ENCODE peak calls at places on chromosomes 4 and X, in five cellular contexts. X is transverse colon, K is right lobe of liver, A is Peyer's patch, Q is uterus. G is an unnamed sample.

GRCh38 chrX:106751407-106751806 is 24.9 kb downstream of the RNF128 start:
- DNase-seq in K (no peak), X (no peak), Q (no peak), A (no peak), G (no peak)

GRCh38 chrX:101417981-101418841 is 10.2 kb downstream of the HNRNPH2 start:
- DNase-seq in K (peak), X (peak), A (peak), Q (peak), G (peak)

GRCh38 chrX:39721570-39722279 is 376.0 kb downstream of the BCOR start:
- DNase-seq in A (no peak), K (no peak), X (no peak), Q (no peak), G (peak)

GRCh38 chr4:98485816-98486355 is 172.5 kb downstream of the TSPAN5 start:
- DNase-seq in K (no peak), A (no peak), Q (no peak), X (no peak), G (no peak)

GRCh38 chr4:89482248-89482647 is 174.6 kb upstream of the GPRIN3 start:
- DNase-seq in A (no peak), Q (no peak), X (no peak), K (no peak), G (no peak)

GRCh38 chr4:106614446-106614845 is 245.9 kb upstream of the GIMD1 start:
- DNase-seq in K (no peak), X (no peak), A (no peak), Q (no peak), G (no peak)

GRCh38 chrX:109350621-109351020 is 131.3 kb downstream of the GUCY2F start:
- DNase-seq in X (no peak), A (no peak), K (no peak), Q (no peak), G (no peak)

GRCh38 chr4:113444386-113444785 is 317.2 kb downstream of the CAMK2D start:
- DNase-seq in K (no peak), X (no peak), Q (no peak), A (no peak), G (no peak)

GRCh38 chr4:18578307-18578706 is 556.8 kb upstream of the LCORL start:
- DNase-seq in Q (no peak), X (no peak), A (no peak), K (no peak), G (no peak)

GRCh38 chrX:110578270-110578669 is 217.3 kb downstream of the CHRDL1 start:
- DNase-seq in K (no peak), Q (no peak), A (no peak), X (no peak), G (no peak)

GRCh38 chrX:17613979-17614572 is 123.2 kb upstream of the SCML1 start:
- DNase-seq in K (no peak), X (no peak), A (no peak), Q (no peak), G (no peak)

GRCh38 chrX:43448688-43449087 is 207.4 kb upstream of the MAOA start:
- DNase-seq in X (no peak), K (no peak), Q (no peak), A (no peak), G (no peak)

GRCh38 chr4:81605278-81605677 is 133.6 kb upstream of the RASGEF1B start:
- DNase-seq in X (no peak), Q (no peak), A (no peak), K (no peak), G (no peak)

GRCh38 chr4:170589597-170590191 is 499.9 kb upstream of the AADAT start:
- DNase-seq in K (no peak), A (no peak), Q (no peak), X (no peak), G (no peak)

GRCh38 chr4:3046149-3046548 is 28.2 kb downstream of the HTT-AS start:
- DNase-seq in Q (no peak), X (no peak), A (no peak), K (no peak), G (no peak)

GRCh38 chr4:94413085-94413685 is 38.6 kb upstream of the PDLIM5 start:
- DNase-seq in A (no peak), K (no peak), Q (no peak), X (no peak), G (no peak)

GRCh38 chrX:153848325-153848724 is 18.0 kb upstream of the PDZD4 start:
- DNase-seq in K (no peak), Q (no peak), X (no peak), A (no peak), G (no peak)

GRCh38 chr4:151331276-151332042 is 6.1 kb upstream of the SH3D19 start:
- DNase-seq in K (no peak), Q (no peak), X (no peak), A (no peak), G (no peak)

GRCh38 chr4:80420638-80421037 is 85.1 kb downstream of the CFAP299 start:
- DNase-seq in K (no peak), A (no peak), Q (no peak), X (no peak), G (no peak)

GRCh38 chr4:78079701-78080430 is 22.7 kb downstream of the FRAS1 start:
- DNase-seq in A (no peak), Q (no peak), K (no peak), X (no peak), G (no peak)

GRCh38 chr4:70759627-70760026 is 37.9 kb downstream of the RUFY3 start:
- DNase-seq in A (no peak), K (no peak), X (no peak), Q (no peak), G (no peak)

DNA sequence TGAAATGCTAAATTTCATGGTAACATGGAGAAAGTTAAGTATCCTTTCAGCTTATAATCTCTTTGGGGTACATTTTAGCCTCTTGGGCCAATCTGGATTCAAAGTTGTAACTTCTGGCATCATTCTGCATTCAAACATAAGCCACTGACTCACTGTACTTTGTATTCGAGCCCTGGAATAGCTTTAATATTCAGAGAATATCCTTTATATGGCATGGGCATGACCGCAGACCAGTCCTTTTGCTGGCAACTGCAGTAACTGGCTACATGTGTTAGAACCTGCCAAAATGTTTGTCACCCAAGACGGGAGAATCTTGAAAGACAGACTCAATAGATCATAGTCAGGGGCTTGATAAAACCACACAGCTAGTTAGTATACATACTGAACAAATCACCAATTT is 3.3 kb downstream of the GASK1B start:
- DNase-seq in A (no peak), K (no peak), Q (no peak), X (no peak), G (no peak)
- H3K4me3 ChIP-seq in A (peak), K (peak), Q (peak), X (no peak), G (peak)

DNA sequence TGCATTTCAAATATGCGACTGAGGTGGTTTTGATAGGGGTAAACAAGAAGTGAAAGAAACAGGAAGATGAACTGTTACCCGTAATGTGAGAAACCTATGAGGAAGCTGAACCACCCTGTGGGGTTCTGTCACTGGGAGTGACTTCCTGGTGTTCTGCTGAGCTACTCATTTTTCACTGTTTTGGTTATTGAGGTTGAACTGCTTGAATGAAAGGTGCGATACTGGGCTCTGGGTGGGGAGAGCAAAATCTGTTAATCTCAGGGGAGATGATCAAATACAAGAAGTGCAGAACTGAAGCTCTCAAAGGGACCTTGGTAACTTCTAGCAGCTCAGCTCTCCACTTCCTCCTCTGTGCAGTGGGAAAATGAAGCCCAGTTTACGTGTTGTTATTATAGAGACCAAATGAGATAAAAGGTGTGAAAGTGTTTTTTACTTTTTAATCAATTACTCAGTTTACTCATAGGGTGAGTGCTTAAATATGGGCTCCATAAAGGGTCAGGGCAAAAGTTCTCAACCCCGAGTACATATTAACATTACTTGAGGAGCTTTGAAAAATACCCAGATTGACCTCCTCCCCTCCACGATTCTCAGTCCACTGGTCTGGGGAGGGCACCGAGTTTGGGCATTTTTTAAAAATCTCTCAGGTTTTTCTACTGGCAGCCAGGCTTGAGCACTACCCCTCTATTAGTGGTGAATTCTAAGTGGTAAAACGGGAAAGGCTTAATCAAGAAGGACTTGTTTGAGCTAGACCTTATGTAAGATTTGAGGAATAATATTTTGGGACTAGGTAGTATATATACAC is 66.7 kb downstream of the COQ2 start:
- DNase-seq in Q (no peak), K (no peak), A (no peak), X (peak), G (no peak)
- TF ChIP-seq POLR2A in Q (no peak), K (no peak), A (no peak), X (no peak), G (no peak)

GRCh38 chr4:163662761-163663160 is 168.3 kb downstream of the TMA16 start:
- DNase-seq in A (no peak), K (no peak), Q (no peak), X (no peak), G (no peak)
- H3K4me3 ChIP-seq in A (no peak), K (no peak), Q (no peak), X (no peak), G (no peak)

GRCh38 chrX:23667239-23668177 is at the start of gene PRDX4:
- DNase-seq in K (peak), A (peak), Q (peak), X (peak), G (peak)
- TF ChIP-seq POLR2A in K (peak), A (peak), Q (peak), X (peak), G (peak)

GRCh38 chr4:33031328-33031727 is 2311.2 kb downstream of the PCDH7 start:
- DNase-seq in A (no peak), Q (no peak), X (no peak), K (no peak), G (no peak)
- H3K4me3 ChIP-seq in A (no peak), Q (no peak), X (no peak), K (no peak), G (no peak)

DNA sequence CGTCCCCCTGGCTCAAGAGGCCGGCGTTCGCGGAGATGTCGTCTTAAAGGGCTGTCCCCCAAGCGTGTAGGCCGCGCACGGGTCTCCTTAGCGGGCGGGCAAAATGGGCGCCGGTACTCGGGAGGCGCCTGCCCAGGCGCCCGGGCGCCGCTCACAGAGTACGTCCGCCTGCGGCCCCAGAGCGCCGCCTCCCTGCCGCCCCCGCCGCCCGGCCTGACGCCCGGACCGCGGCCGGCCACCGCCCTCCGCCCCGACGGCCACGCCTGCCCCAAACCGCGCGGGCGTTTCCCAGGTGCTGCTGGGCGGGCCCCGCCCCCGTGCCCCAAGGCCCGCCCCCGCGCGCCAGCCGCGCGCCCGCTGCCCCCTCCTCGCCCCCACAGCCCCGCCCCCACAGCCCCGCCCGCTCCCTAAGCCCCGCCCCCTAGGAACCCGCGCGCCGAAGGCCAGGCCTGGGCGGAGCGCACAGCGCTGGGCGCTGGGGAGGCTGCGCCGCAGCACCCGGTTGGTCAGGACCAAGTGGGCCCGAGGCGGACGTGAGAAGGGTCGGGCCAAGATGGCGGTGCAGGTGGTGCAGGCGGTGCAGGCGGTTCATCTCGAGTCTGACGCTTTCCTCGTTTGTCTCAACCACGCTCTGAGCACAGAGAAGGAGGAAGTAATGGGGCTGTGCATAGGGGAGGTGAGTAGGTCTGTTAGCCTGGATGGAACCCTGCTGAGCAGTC is at the start of the genes BRCC3, CMC4 and MTCP1:
- DNase-seq in K (peak), X (peak), A (peak), Q (peak), G (peak)
- TF ChIP-seq POLR2A in K (peak), X (peak), A (peak), Q (peak), G (peak)

DNA sequence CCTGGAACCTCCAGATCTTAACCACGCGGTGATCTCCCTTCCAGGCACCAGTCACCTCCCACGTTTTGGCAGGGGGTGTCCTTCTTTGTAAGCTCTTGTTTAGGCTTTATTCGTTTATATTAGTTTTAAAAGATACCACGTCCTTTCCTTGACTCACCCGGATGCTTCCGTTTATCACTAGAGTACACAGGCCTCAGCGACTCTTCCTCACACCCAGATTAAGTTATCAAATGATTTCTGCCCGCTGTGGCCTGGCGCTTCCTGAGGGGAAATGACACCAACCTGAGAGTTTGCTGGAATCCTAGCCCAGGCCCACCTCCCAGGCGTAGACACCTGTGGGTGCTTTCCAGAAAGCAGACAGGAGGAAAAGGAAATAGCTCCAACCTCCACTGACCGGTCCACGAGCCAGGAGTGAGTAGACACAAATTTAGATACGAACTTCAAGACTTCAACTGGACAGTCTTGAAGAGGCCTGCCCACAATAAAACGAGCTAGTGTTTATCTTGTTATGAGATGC is 756 bp upstream of the ADAMTS3 start:
- DNase-seq in Q (no peak), X (no peak), A (no peak), K (no peak), G (peak)
- H3K4me3 ChIP-seq in Q (peak), X (no peak), A (peak), K (peak), G (peak)

GRCh38 chrX:46574337-46574940 is 874 bp downstream of the CHST7 start:
- DNase-seq in A (peak), K (no peak), X (no peak), Q (no peak), G (no peak)
- TF ChIP-seq POLR2A in A (no peak), K (no peak), X (no peak), Q (no peak), G (no peak)

DNA sequence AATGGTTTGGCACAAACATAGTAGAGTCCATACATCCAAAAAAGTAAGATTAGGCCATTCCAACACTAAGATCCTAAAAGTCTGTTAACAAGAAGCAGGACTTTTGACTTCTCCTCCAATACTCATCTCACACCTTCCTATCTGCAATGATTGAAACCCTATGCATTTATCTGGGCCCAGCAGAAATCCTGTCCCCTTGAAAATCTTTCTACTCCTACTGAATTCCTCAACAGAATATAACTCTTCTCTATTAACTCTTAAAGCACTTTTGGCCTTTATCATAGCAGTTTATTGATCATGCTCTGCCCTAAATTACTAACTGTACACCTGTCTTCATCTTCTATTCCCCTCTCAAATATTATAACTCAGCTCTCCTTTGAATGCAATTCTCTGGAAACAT is 4.6 kb downstream of the G3BP2 start:
- DNase-seq in Q (no peak), K (no peak), A (no peak), X (no peak), G (no peak)
- H3K4me3 ChIP-seq in Q (no peak), K (no peak), A (no peak), X (no peak), G (no peak)

DNA sequence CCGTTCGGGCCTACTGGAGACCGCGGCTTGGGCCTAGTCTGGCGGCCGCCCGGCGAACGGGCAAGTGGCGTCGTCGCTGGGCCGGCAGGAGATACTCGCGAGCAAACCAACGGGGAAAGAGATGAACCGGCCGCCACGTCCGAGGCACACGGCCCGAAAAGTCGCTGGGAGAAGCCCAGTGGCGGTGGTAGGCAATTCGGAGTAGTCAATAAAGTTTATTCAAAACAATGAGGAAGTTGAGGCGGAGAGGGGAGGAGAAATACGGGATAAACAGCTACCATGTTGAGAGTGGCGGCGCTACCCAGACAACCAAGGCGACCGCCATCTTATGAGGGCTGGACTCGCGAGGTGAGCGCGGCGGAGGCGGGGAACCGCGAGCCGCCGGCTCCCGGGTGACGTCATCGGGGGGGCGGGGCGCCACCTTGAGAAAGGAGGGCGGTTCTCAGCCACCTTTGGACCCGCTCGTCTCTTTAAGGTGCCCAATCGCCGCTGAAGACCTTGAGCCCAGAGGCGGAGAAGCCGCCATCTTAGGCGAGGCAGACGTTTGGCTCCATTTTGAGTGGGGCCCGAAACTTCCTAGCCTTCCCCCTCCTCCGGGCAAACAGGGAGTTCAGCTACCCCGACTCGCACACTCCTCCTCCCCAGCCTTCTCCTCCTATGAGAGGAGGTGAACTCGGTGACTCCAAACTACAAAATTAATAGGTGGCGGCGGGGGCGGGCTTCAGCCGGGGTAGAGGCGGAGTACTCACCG is at the start of gene PHF8:
- DNase-seq in A (peak), X (peak), Q (peak), K (peak), G (peak)
- TF ChIP-seq POLR2A in A (no peak), X (peak), Q (peak), K (no peak), G (peak)